ENCODE peak calls at places on chromosomes 1 and 21, in four cellular contexts. W, C, P and E are unnamed samples. For H3K4me1, the result is how much of the 10 kb centered on the place peaks cover.

GRCh38 chr1:51381964-51382363 is 51.6 kb upstream of the TTC39A start:
- DNase-seq in W (no peak), C (no peak), P (no peak), E (no peak)

GRCh38 chr1:202113690-202114300 is 8.9 kb upstream of the GPR37L1 start:
- DNase-seq in W (no peak), C (no peak), P (no peak), E (no peak)

GRCh38 chr21:31173881-31174555 is 135.7 kb upstream of the KRTAP19-8 start:
- DNase-seq in W (peak), C (no peak), P (no peak), E (no peak)

GRCh38 chr1:32116531-32116930 is 8.7 kb downstream of the KPNA6 start:
- DNase-seq in W (no peak), C (no peak), P (no peak), E (no peak)

GRCh38 chr1:161182214-161182613 is 4.9 kb upstream of the B4GALT3 start:
- DNase-seq in W (no peak), C (no peak), P (no peak), E (no peak)

GRCh38 chr1:92933459-92933858 is 27.8 kb downstream of the DIPK1A start:
- DNase-seq in W (no peak), C (no peak), P (no peak), E (no peak)

GRCh38 chr1:181344091-181344490 is 139.2 kb upstream of the CACNA1E start:
- DNase-seq in W (no peak), C (no peak), P (no peak), E (no peak)

GRCh38 chr1:77104672-77105071 is 114.6 kb downstream of the PIGK start:
- DNase-seq in W (no peak), C (no peak), P (no peak), E (no peak)

GRCh38 chr1:19333587-19334354 is 21.6 kb downstream of the SLC66A1 start:
- DNase-seq in W (no peak), C (no peak), P (no peak), E (no peak)

GRCh38 chr1:52098139-52098871 is 42.2 kb downstream of the BTF3L4 start:
- DNase-seq in W (no peak), C (no peak), P (no peak), E (no peak)

GRCh38 chr1:41876533-41877445 is 41.9 kb downstream of the HIVEP3 start:
- DNase-seq in W (no peak), C (no peak), P (no peak), E (no peak)

GRCh38 chr1:45928486-45929205 is 125.2 kb downstream of the MAST2 start:
- DNase-seq in W (no peak), C (no peak), P (no peak), E (no peak)

GRCh38 chr1:115874497-115874896 is 33.6 kb upstream of the NHLH2 start:
- DNase-seq in W (no peak), C (no peak), P (no peak), E (no peak)

GRCh38 chr1:24749886-24750285 is 4.6 kb downstream of the CLIC4 start:
- DNase-seq in W (no peak), C (no peak), P (no peak), E (no peak)

GRCh38 chr1:181087400-181087901 is 1.0 kb upstream of the IER5 start:
- DNase-seq in W (no peak), C (no peak), P (peak), E (no peak)

GRCh38 chr1:117796226-117796625 is 133.2 kb downstream of the GDAP2 start:
- DNase-seq in W (no peak), C (no peak), P (no peak), E (no peak)

GRCh38 chr1:180131510-180131909 is 23.2 kb upstream of the QSOX1 start:
- DNase-seq in W (no peak), C (no peak), P (no peak), E (no peak)

GRCh38 chr21:30434033-30434631 is 4.1 kb downstream of the KRTAP13-4 start:
- DNase-seq in W (peak), C (no peak), P (peak), E (peak)

GRCh38 chr21:44618504-44618903 is 6.6 kb downstream of the KRTAP10-8 start:
- DNase-seq in W (no peak), C (peak), P (no peak), E (no peak)

GRCh38 chr1:150999051-150999674 is 7.5 kb downstream of the MINDY1 start:
- DNase-seq in W (no peak), C (no peak), P (peak), E (no peak)

GRCh38 chr1:52904590-52905375 is 16.8 kb downstream of the ECHDC2 start:
- DNase-seq in W (peak), C (peak), P (peak), E (no peak)

GRCh38 chr1:241213147-241213546 is 143.9 kb downstream of the RGS7 start:
- DNase-seq in W (no peak), C (no peak), P (no peak), E (peak)

GRCh38 chr1:29424266-29424665 is 187.9 kb downstream of the PTPRU start:
- DNase-seq in W (no peak), C (no peak), P (no peak), E (no peak)

GRCh38 chr1:116806245-116806644 is 52.0 kb downstream of the CD2 start:
- DNase-seq in W (no peak), C (no peak), P (no peak), E (no peak)

GRCh38 chr1:10788592-10789006 is 7.8 kb downstream of the CASZ1 start:
- DNase-seq in W (peak), C (no peak), P (no peak), E (no peak)

GRCh38 chr1:161915051-161915503 is 108.6 kb downstream of the OLFML2B start:
- DNase-seq in W (no peak), C (no peak), P (no peak), E (no peak)

GRCh38 chr21:25281134-25281533 is 326.1 kb downstream of the MRPL39 start:
- DNase-seq in W (no peak), C (no peak), P (no peak), E (no peak)

GRCh38 chr1:17485280-17485679 is 45.8 kb upstream of the RCC2 start:
- DNase-seq in W (no peak), C (no peak), P (peak), E (no peak)

GRCh38 chr21:42654179-42654912 is 925 bp downstream of the PDE9A start:
- DNase-seq in W (peak), C (no peak), P (no peak), E (no peak)

GRCh38 chr1:92466702-92467101 is 20.0 kb downstream of the GFI1 start:
- DNase-seq in W (no peak), C (no peak), P (no peak), E (no peak)

GRCh38 chr1:167088746-167089417 is 1.3 kb downstream of the GPA33 start:
- DNase-seq in W (no peak), C (no peak), P (no peak), E (no peak)

GRCh38 chr1:60937720-60938119 is 144.6 kb upstream of the NFIA start:
- DNase-seq in W (no peak), C (no peak), P (no peak), E (no peak)

GRCh38 chr1:204623894-204624361 is 61.6 kb downstream of the LRRN2 start:
- DNase-seq in W (peak), C (peak), P (peak), E (no peak)

GRCh38 chr1:30110826-30111225 is 612.6 kb downstream of the MATN1 start:
- DNase-seq in W (no peak), C (no peak), P (no peak), E (no peak)

GRCh38 chr1:26998319-26999300 is 5.1 kb downstream of the TRNP1 start:
- DNase-seq in W (no peak), C (no peak), P (no peak), E (no peak)

GRCh38 chr1:48526045-48526714 is 54.2 kb upstream of the SPATA6 start:
- DNase-seq in W (peak), C (no peak), P (no peak), E (no peak)

GRCh38 chr1:31198591-31198990 is 41.1 kb downstream of the NKAIN1 start:
- DNase-seq in W (no peak), C (no peak), P (no peak), E (no peak)

GRCh38 chr1:103171041-103171590 is 62.8 kb upstream of the COL11A1 start:
- DNase-seq in W (no peak), C (no peak), P (no peak), E (no peak)

GRCh38 chr1:17819129-17819802 is 64.1 kb downstream of the ACTL8 start:
- DNase-seq in W (peak), C (no peak), P (no peak), E (no peak)

DNA sequence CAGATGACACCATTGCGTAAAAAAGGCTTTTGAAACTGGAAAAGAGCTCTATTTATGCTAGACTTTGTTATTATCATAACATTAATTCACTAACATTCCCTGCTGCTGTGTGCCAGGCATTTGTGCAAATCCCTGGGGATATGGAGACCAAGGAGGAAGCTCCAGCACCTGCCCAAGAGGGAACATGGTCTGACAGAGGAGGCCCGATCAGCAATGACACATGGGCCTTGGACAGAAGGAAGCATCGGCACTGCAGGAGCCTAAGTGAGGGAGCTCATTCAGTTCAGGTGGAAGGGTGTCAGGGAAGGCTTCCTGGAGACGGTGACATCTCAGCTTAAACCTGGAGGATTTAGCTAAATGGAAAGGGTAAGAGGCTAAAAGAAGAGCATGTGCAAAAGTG is 13.9 kb downstream of the CAMK2N1 start:
- DNase-seq in W (no peak), C (no peak), P (no peak), E (no peak)
- H3K4me1 ChIP-seq in W (under half), C (under half), P (under half), E (under half)

DNA sequence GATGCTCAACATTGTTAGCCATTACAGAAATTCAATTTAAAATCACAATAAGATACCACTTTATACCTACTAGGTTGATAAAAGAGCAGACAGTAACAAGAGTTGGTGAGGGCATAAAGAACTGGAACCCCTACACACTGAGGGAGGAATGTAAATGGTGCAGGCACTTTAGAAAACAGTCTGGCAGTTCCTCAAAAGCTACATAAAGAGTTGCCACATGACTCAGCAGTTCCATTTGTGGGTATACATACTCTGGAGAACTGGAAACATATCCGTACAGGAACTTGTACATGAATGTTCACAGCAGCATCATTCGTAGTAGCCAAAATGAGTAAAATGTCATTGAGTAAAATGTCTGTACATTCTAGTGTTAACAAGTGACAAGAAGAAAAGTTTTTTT is 17.0 kb downstream of the NSL1 start:
- DNase-seq in W (no peak), C (no peak), P (peak), E (no peak)
- TF ChIP-seq POLR2AphosphoS5 in W (no peak), C (no peak), P (no peak), E (no peak)

DNA sequence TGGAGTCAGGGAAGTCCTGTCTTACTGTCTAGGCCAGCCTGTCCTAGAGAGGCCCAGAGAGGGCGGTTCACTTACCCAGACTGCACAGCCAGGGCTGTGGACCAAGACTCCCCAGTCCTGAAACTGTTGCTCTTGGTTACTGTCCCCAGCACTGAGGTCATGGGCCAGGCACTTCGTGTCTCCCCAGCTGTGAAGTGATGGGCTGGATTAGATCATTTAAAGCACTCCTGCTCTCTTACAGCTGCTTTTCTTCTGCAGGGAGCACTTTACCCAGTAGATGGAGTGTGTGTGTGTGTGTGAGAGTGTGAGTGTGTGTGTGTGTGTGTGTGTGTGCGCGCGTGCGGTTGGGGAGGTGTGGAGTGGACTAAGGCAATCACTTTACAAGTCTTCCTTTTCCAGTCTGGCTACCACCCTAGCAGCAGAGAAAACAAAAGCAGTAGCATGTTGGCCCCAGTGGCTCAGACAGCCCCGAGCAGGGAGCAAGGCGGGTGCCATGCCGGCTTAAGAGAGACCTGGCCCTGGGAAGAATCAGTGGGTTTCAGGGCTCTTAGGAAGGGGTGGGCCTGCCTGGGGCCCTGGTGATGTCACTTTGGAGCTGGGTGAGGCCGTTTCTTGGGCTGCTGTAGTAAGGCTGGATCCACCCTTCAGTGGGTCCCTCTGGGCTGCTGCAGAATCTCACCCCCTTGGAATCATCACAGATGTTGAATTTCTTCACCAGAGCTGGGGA is 2.4 kb downstream of the SPSB1 start:
- DNase-seq in W (no peak), C (no peak), P (no peak), E (no peak)
- H3K4me3 ChIP-seq in W (peak), C (no peak), P (no peak), E (peak)

GRCh38 chr1:197845886-197846285 is 56.5 kb upstream of the C1orf53 start:
- DNase-seq in W (no peak), C (no peak), P (no peak), E (no peak)
- H3K4me1 ChIP-seq in W (under half), C (under half), P (under half), E (under half)